ENCODE peak calls at places on chromosomes 12 and 14, in eight cellular contexts. X is activated CD4-positive, alpha-beta T cell treated with anti-CD3 and anti-CD28 coated beads, Interleukin-2, amount 50 U/mL, for 4 hours; T is KBM-7; K is ovary; W is fibroblast of pulmonary artery; V is mucosa of descending colon; F is frontal cortex; Q is epithelial cell of prostate. P is an unnamed sample.

GRCh38 chr12:100437038-100437841 is 36.4 kb upstream of the NR1H4 start:
- DNase-seq in Q (no peak), V (no peak), W (no peak), F (no peak), X (no peak), T (no peak), K (no peak), P (peak; percentile 40)

GRCh38 chr12:23895792-23896218 is 53.7 kb downstream of the SOX5 start:
- DNase-seq in K (no peak), F (peak; percentile 5), Q (no peak), W (peak; percentile 10), V (no peak), X (no peak), T (no peak), P (peak; percentile 96)

GRCh38 chr14:77037886-77038511 is 9.5 kb upstream of the IRF2BPL start:
- DNase-seq in X (peak; percentile 58), T (peak; percentile 38), V (peak; percentile 72), W (no peak), K (peak; percentile 33), F (no peak), Q (no peak), P (peak; percentile 65)

GRCh38 chr12:128091931-128092330 is 175.0 kb upstream of the TMEM132C start:
- DNase-seq in T (no peak), F (no peak), X (no peak), W (no peak), Q (no peak), V (no peak), K (no peak), P (no peak)

GRCh38 chr12:59121466-59121865 is 201.2 kb upstream of the LRIG3 start:
- DNase-seq in T (no peak), K (no peak), W (no peak), Q (no peak), F (no peak), V (no peak), X (no peak), P (no peak)

GRCh38 chr12:560666-561065 is 100.9 kb downstream of the B4GALNT3 start:
- DNase-seq in F (no peak), Q (no peak), V (peak; percentile 46), T (no peak), X (no peak), W (no peak), K (no peak), P (no peak)

GRCh38 chr12:29519585-29520182 is 22.2 kb upstream of the OVCH1 start:
- DNase-seq in W (peak; percentile 83), Q (no peak), X (no peak), V (no peak), K (no peak), F (peak; percentile 18), T (peak; percentile 64), P (peak; percentile 66)

GRCh38 chr12:64103821-64104220 is 118.3 kb downstream of the KICS2 start:
- DNase-seq in T (no peak), F (no peak), Q (no peak), W (no peak), X (no peak), V (no peak), K (no peak), P (peak; percentile 56)

GRCh38 chr12:93243689-93244513 is 133.8 kb upstream of the NUDT4 start:
- DNase-seq in K (peak; percentile 40), X (no peak), W (peak; percentile 94), F (no peak), V (no peak), Q (peak; percentile 78), T (peak; percentile 90), P (no peak)

GRCh38 chr12:72110814-72111615 is 161.2 kb upstream of the TRHDE start:
- DNase-seq in K (no peak), W (no peak), F (no peak), X (no peak), T (no peak), V (no peak), Q (no peak), P (no peak)

GRCh38 chr12:131783915-131784541 is 44.2 kb upstream of the MMP17 start:
- DNase-seq in W (peak; percentile 69), F (no peak), V (no peak), K (no peak), Q (peak; percentile 49), T (peak; percentile 71), X (no peak), P (peak; percentile 89)

GRCh38 chr12:124623344-124623885 is 56.0 kb upstream of the NCOR2 start:
- DNase-seq in F (no peak), K (no peak), V (no peak), Q (no peak), X (no peak), T (no peak), W (no peak), P (no peak)